ENCODE peak calls at places on chromosomes 1 and 21, in six cellular contexts. H, K, Z, I, F and L are unnamed samples.

GRCh38 chr1:58895559-58896135 is 111.8 kb upstream of the JUN start:
- DNase-seq in H (no peak), K (no peak), Z (no peak), I (no peak), F (peak), L (no peak)

GRCh38 chr1:115408489-115409002 is 70.5 kb upstream of the NGF start:
- DNase-seq in H (no peak), K (no peak), Z (no peak), I (no peak), F (no peak), L (no peak)

GRCh38 chr21:33931799-33932390 is 16.3 kb upstream of the ATP5PO start:
- DNase-seq in H (no peak), K (no peak), Z (peak), I (no peak), F (no peak), L (no peak)

GRCh38 chr1:89842547-89843278 is 21.9 kb downstream of the LRRC8D start:
- DNase-seq in H (no peak), K (peak), Z (no peak), I (peak), F (no peak), L (no peak)

GRCh38 chr1:91006113-91006908 is 15.5 kb downstream of the ZNF644 start:
- DNase-seq in H (no peak), K (no peak), Z (no peak), I (no peak), F (no peak), L (no peak)

GRCh38 chr1:35915693-35916092 is 15.2 kb upstream of the AGO3 start:
- DNase-seq in H (no peak), K (peak), Z (no peak), I (no peak), F (no peak), L (no peak)

GRCh38 chr21:32335601-32336575 is 37.2 kb downstream of the MRAP start:
- DNase-seq in H (no peak), K (no peak), Z (no peak), I (no peak), F (no peak), L (peak)

GRCh38 chr1:25104932-25105561 is 127.3 kb downstream of the SYF2 start:
- DNase-seq in H (no peak), K (no peak), Z (no peak), I (no peak), F (no peak), L (no peak)

GRCh38 chr1:207186503-207186902 is 82.5 kb downstream of the C4BPA start:
- DNase-seq in H (no peak), K (peak), Z (no peak), I (no peak), F (no peak), L (no peak)

GRCh38 chr1:185998391-185998790 is 264.2 kb downstream of the HMCN1 start:
- DNase-seq in H (no peak), K (peak), Z (no peak), I (no peak), F (no peak), L (no peak)

GRCh38 chr1:12706061-12706460 is 9.8 kb upstream of the AADACL3 start:
- DNase-seq in H (no peak), K (no peak), Z (no peak), I (no peak), F (no peak), L (no peak)

GRCh38 chr1:56578963-56579875 is at the start of gene PLPP3:
- DNase-seq in H (peak), K (peak), Z (peak), I (peak), F (peak), L (peak)

GRCh38 chr21:31347435-31348032 is 3.5 kb upstream of the TIAM1 start:
- DNase-seq in H (no peak), K (peak), Z (no peak), I (no peak), F (no peak), L (no peak)

GRCh38 chr1:93979718-93980319 is 70.6 kb upstream of the GCLM start:
- DNase-seq in H (peak), K (peak), Z (no peak), I (peak), F (no peak), L (peak)

GRCh38 chr1:235867903-235868469 is 1.3 kb upstream of the LYST start:
- DNase-seq in H (no peak), K (no peak), Z (peak), I (no peak), F (no peak), L (no peak)

GRCh38 chr21:42855937-42856335 is 23.4 kb downstream of the WDR4 start:
- DNase-seq in H (no peak), K (no peak), Z (no peak), I (no peak), F (peak), L (no peak)

GRCh38 chr1:1528639-1529267 is 11.7 kb downstream of the TMEM240 start:
- DNase-seq in H (no peak), K (no peak), Z (no peak), I (no peak), F (no peak), L (no peak)

GRCh38 chr1:117732065-117732789 is 126.4 kb downstream of the TENT5C start:
- DNase-seq in H (no peak), K (no peak), Z (no peak), I (no peak), F (no peak), L (no peak)

GRCh38 chr1:236983818-236984217 is 20.4 kb downstream of the MT1HL1 start:
- DNase-seq in H (no peak), K (no peak), Z (no peak), I (no peak), F (no peak), L (no peak)

GRCh38 chr1:20719261-20719660 is 1.5 kb upstream of the KIF17 start:
- DNase-seq in H (no peak), K (no peak), Z (no peak), I (no peak), F (peak), L (no peak)

GRCh38 chr1:38334930-38335592 is 288.5 kb upstream of the POU3F1 start:
- DNase-seq in H (no peak), K (no peak), Z (no peak), I (no peak), F (no peak), L (no peak)

GRCh38 chr1:27402349-27402754 is 9.9 kb downstream of the GPR3 start:
- DNase-seq in H (peak), K (peak), Z (peak), I (peak), F (peak), L (no peak)

GRCh38 chr1:206797534-206798383 is 25.5 kb upstream of the IL10 start:
- DNase-seq in H (no peak), K (no peak), Z (no peak), I (peak), F (no peak), L (no peak)

GRCh38 chr1:167100730-167101129 is 6.9 kb downstream of the STYXL2 start:
- DNase-seq in H (no peak), K (no peak), Z (no peak), I (no peak), F (no peak), L (no peak)

GRCh38 chr1:18998016-18998724 is 41.7 kb upstream of the IFFO2 start:
- DNase-seq in H (no peak), K (peak), Z (no peak), I (no peak), F (no peak), L (no peak)

GRCh38 chr21:33069994-33070811 is at the start of gene OLIG1:
- DNase-seq in H (no peak), K (peak), Z (peak), I (no peak), F (peak), L (no peak)

GRCh38 chr1:155321577-155322497 is 1.1 kb downstream of the RUSC1 start:
- DNase-seq in H (no peak), K (peak), Z (no peak), I (peak), F (no peak), L (no peak)

GRCh38 chr1:211938473-211939080 is 96.8 kb downstream of the INTS7 start:
- DNase-seq in H (no peak), K (no peak), Z (no peak), I (no peak), F (no peak), L (no peak)

GRCh38 chr1:143661418-143662120 is 310.2 kb downstream of the FAM72C start:
- DNase-seq in H (no peak), K (no peak), Z (no peak), I (no peak), F (no peak), L (no peak)

GRCh38 chr1:218301217-218301616 is 16.1 kb downstream of the RRP15 start:
- DNase-seq in H (no peak), K (no peak), Z (no peak), I (no peak), F (no peak), L (no peak)

GRCh38 chr1:172917972-172918371 is 132.8 kb downstream of the TNFSF18 start:
- DNase-seq in H (no peak), K (peak), Z (no peak), I (no peak), F (no peak), L (no peak)

DNA sequence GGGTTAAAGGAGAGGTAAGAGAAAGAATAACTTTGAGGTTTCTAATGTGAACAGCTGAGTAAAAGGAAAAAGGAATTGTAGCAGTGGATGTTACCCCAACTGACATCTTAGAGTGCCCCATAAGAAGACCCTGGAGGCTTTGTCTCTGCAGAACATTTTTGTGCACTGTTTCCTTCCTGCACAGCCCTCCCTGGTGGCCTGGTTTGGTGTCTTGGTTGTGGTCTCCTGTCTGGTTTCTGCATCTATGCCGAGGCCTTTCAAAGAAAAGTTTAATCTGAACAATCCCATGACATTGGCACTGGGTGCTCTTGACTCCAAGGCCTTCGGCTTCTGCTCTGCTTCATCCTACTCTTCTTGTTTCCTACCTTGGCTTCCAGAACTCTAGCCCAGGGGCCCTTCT is 57.8 kb downstream of the RHOU start:
- DNase-seq in H (no peak), K (no peak), Z (no peak), I (no peak), F (no peak), L (no peak)
- TF ChIP-seq CTCF in H (no peak), K (no peak), Z (no peak), I (no peak), F (no peak), L (no peak)

DNA sequence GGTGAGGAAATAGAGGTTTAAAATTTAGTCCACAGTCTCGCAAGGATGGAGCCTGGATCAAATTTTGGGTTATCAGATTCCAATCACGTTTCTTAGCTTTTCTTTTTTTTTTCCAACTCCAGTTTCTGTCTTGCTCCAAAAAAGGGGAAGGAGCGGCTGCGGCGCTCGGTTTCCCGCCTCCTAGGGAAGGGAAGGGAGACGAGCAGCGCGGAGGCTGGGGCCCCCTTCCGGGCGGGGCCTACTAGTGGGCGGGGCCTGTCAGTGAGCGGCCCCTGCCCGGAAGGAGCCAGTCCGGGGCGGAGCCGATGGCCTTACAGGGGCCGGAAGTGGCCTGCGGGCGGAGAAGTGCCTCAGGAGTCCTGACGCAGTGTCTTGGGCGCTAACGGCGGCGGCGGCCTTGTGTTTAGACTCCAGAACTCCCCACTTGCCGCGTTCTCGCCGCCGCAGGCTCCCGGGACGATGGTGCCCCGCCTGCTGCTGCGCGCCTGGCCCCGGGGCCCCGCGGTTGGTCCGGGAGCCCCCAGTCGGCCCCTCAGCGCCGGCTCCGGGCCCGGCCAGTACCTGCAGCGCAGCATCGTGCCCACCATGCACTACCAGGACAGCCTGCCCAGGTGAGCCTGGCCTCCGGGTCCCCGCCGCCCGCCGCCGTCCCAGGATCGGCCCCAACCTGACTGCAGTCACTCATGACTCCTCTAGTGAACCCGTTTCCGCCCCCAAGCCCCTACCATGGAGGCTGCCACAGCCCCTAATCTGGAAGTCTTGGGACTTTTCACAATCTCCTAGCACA is at the start of gene CPT2:
- DNase-seq in H (peak), K (peak), Z (peak), I (peak), F (peak), L (peak)
- TF ChIP-seq CTCF in H (no peak), K (no peak), Z (peak), I (no peak), F (no peak), L (no peak)

DNA sequence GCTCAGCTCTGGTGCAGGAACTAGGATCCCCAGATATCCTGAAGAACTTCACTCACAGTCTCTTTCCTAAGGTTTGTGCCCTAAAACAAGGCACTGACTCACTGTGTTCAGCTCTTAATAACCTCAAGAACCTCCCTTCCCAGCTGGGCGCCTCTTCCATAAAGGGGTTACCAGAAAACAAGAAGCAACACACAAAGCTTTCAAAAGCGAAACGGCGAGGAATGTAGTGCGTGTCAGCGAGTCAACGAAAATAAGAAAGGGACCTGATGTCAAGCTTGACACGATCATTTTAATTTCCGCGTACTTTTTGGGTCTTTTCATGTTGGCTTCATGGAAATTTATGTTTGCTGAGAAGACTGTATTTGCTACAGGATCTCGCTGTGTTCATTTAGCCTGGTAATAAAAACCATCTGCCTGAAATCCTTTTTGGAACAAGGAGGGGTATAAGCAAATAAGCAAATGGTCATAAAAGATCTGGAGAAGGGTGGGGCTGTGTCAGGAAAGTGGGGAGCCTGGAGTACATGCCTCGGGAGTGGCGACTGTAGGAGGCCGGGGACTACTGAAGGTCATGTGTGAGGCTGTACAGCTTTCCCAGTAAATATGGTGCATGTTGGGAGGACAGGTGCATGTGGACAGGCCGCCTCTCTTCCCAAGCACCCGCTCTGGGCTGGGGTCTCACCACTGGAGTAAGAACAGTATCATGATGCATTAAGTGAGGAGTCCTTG is 11.4 kb upstream of the CLDN14 start:
- DNase-seq in H (no peak), K (peak), Z (no peak), I (no peak), F (no peak), L (no peak)
- TF ChIP-seq CTCF in H (no peak), K (no peak), Z (no peak), I (no peak), F (no peak), L (no peak)

DNA sequence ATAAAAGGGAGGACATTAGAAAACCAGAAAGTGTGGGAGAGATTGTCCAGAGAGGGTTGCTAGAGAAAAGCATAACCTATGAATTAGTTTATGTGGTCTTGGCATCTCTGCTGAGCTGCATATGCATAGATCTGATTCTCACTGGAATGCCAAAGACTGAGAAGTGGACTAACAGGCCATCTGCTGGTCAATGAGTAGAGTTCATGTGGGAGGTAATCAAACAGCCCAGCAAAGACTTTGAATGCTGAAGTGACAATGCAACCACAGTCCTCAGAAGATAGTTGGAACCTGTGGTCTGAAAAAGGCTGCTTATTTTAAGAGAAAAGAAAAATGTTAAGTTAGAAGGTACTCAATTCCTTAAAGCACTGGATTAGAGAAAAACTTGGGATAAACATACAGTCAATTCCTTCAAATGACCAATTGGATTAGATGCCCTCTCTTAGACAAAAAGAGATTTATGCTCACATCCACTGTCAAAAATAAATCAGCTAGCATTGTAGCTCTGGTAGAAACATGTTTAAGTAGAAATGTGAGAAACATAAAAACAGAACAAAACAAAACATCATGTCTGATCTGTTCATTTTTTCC is 382.8 kb downstream of the AMY1C start:
- DNase-seq in H (no peak), K (peak), Z (peak), I (no peak), F (no peak), L (no peak)
- TF ChIP-seq CTCF in H (no peak), K (peak), Z (peak), I (peak), F (peak), L (peak)

GRCh38 chr1:77415585-77415984 is 133.8 kb downstream of the AK5 start:
- DNase-seq in H (no peak), K (no peak), Z (no peak), I (no peak), F (no peak), L (no peak)

GRCh38 chr1:77413541-77414335 is 131.9 kb downstream of the AK5 start:
- DNase-seq in H (no peak), K (no peak), Z (peak), I (no peak), F (no peak), L (no peak)

GRCh38 chr1:77412794-77413530 is 131.1 kb downstream of the AK5 start:
- DNase-seq in H (no peak), K (no peak), Z (no peak), I (no peak), F (no peak), L (no peak)

GRCh38 chr1:77412069-77412793 is 130.4 kb downstream of the AK5 start:
- DNase-seq in H (no peak), K (peak), Z (no peak), I (peak), F (no peak), L (no peak)

GRCh38 chr1:77416692-77417450 is 135.1 kb downstream of the AK5 start:
- DNase-seq in H (no peak), K (peak), Z (no peak), I (no peak), F (no peak), L (no peak)
- TF ChIP-seq CTCF in H (no peak), K (peak), Z (no peak), I (no peak), F (peak), L (peak)

GRCh38 chr1:44220001-44220751 is 6.9 kb downstream of the DMAP1 start:
- DNase-seq in H (no peak), K (no peak), Z (no peak), I (peak), F (no peak), L (no peak)
- TF ChIP-seq CTCF in H (no peak), K (no peak), Z (no peak), I (peak), F (no peak), L (no peak)